ENCODE peak calls at places on chromosomes 12 and 14, in eight cellular contexts. Q is endothelial cell of umbilical vein; M is CD8-positive, alpha-beta memory T cell; E is lung; X is HAP-1; N is PC-3; T is aorta; P is gastrocnemius medialis. D is an unnamed sample.

GRCh38 chr12:75526655-75527511 is 15.5 kb upstream of the KRR1 start:
- DNase-seq in Q (peak; percentile 70), M (no peak), E (no peak), X (peak; percentile 9), N (peak; percentile 75), T (no peak), P (no peak), D (no peak)

GRCh38 chr12:117580718-117581062 is 219.3 kb upstream of the NOS1 start:
- DNase-seq in Q (no peak), M (no peak), E (no peak), X (peak; percentile 70), N (peak; percentile 47), T (peak; percentile 48), P (peak; percentile 68), D (peak; percentile 73)

GRCh38 chr12:6534914-6535696 is 788 bp downstream of the GAPDH start:
- DNase-seq in Q (peak; percentile 82), M (peak; percentile 75), E (peak; percentile 83), X (peak; percentile 81), N (peak; percentile 45), T (peak; percentile 88), P (peak; percentile 80), D (no peak)

GRCh38 chr12:685388-685787 is 22.1 kb upstream of the NINJ2 start:
- DNase-seq in Q (peak; percentile 77), M (peak; percentile 94), E (peak; percentile 32), X (no peak), N (no peak), T (no peak), P (no peak), D (no peak)

GRCh38 chr14:50040401-50040775 is 76.0 kb downstream of the VCPKMT start:
- DNase-seq in Q (peak; percentile 78), M (peak; percentile 43), E (no peak), X (no peak), N (peak; percentile 91), T (no peak), P (no peak), D (no peak)

GRCh38 chr12:131103614-131104463 is 150.1 kb downstream of the ADGRD1 start:
- DNase-seq in Q (no peak), M (no peak), E (no peak), X (peak; percentile 3), N (no peak), T (no peak), P (no peak), D (no peak)

GRCh38 chr12:118103601-118104382 is at the start of gene VSIG10:
- DNase-seq in Q (peak; percentile 74), M (peak; percentile 4), E (peak; percentile 75), X (peak; percentile 86), N (peak; percentile 90), T (peak; percentile 79), P (peak; percentile 74), D (peak; percentile 60)

GRCh38 chr14:81386379-81386778 is 13.7 kb downstream of the STON2 start:
- DNase-seq in Q (no peak), M (no peak), E (no peak), X (no peak), N (no peak), T (no peak), P (no peak), D (no peak)

GRCh38 chr12:18224745-18225144 is 36.6 kb upstream of the PIK3C2G start:
- DNase-seq in Q (no peak), M (no peak), E (no peak), X (peak; percentile 8), N (peak; percentile 57), T (no peak), P (no peak), D (no peak)

GRCh38 chr12:61654698-61655097 is 605.5 kb upstream of the USP15 start:
- DNase-seq in Q (no peak), M (no peak), E (no peak), X (no peak), N (peak; percentile 45), T (no peak), P (no peak), D (no peak)

GRCh38 chr14:104586832-104587620 is 7.5 kb downstream of the C14orf180 start:
- DNase-seq in Q (no peak), M (no peak), E (no peak), X (no peak), N (no peak), T (peak; percentile 79), P (peak; percentile 57), D (no peak)

GRCh38 chr12:7219599-7220243 is 30.2 kb downstream of the PEX5 start:
- DNase-seq in Q (peak; percentile 71), M (peak; percentile 61), E (peak; percentile 71), X (peak; percentile 81), N (peak; percentile 74), T (peak; percentile 79), P (peak; percentile 46), D (peak; percentile 47)

GRCh38 chr12:56107242-56107641 is 2.9 kb downstream of the PA2G4 start:
- DNase-seq in Q (no peak), M (no peak), E (no peak), X (no peak), N (no peak), T (no peak), P (no peak), D (no peak)
- H3K36me3 ChIP-seq in Q (peaks cover 24% of the 10 kb centered on the region), M (peaks cover 53% of the 10 kb centered on the region), E (peaks cover 37% of the 10 kb centered on the region), X (peaks cover 70% of the 10 kb centered on the region), N (peaks cover 51% of the 10 kb centered on the region), T (no peaks in the 10 kb centered on the region), P (peaks cover 7% of the 10 kb centered on the region), D (peaks cover 34% of the 10 kb centered on the region)

GRCh38 chr12:93686572-93687365 is 9.6 kb downstream of the CRADD start:
- DNase-seq in Q (no peak), M (no peak), E (no peak), X (no peak), N (no peak), T (no peak), P (no peak), D (no peak)
- H3K4me1 ChIP-seq in Q (no peaks in the 10 kb centered on the region), M (peaks cover 26% of the 10 kb centered on the region), E (peaks cover 9% of the 10 kb centered on the region), X (peaks cover 58% of the 10 kb centered on the region), N (peaks cover 4% of the 10 kb centered on the region), T (peaks cover 4% of the 10 kb centered on the region), P (peaks cover 55% of the 10 kb centered on the region), D (peaks cover 3% of the 10 kb centered on the region)

GRCh38 chr12:111519083-111519482 is 80.0 kb downstream of the ATXN2 start:
- DNase-seq in Q (no peak), M (no peak), E (no peak), X (no peak), N (no peak), T (no peak), P (peak; percentile 17), D (no peak)
- H3K36me3 ChIP-seq in Q (peaks cover 17% of the 10 kb centered on the region), M (peaks cover 12% of the 10 kb centered on the region), E (peaks cover 33% of the 10 kb centered on the region), X (peaks cover 50% of the 10 kb centered on the region), N (peaks cover 60% of the 10 kb centered on the region), T (peaks cover 7% of the 10 kb centered on the region), P (no peaks in the 10 kb centered on the region), D (peaks cover 4% of the 10 kb centered on the region)

GRCh38 chr12:50504798-50505385 is at the start of gene DIP2B:
- DNase-seq in Q (peak; percentile 90), M (peak; percentile 94), E (peak; percentile 97), X (peak; percentile 98), N (peak; percentile 96), T (peak; percentile 97), P (peak; percentile 92), D (peak; percentile 76)

GRCh38 chr12:50507474-50507838 is 2.7 kb downstream of the DIP2B start:
- DNase-seq in Q (no peak), M (no peak), E (no peak), X (no peak), N (no peak), T (no peak), P (no peak), D (no peak)

GRCh38 chr12:50505945-50506344 is 1.2 kb downstream of the DIP2B start:
- DNase-seq in Q (peak; percentile 63), M (no peak), E (peak; percentile 36), X (no peak), N (peak; percentile 28), T (peak; percentile 58), P (no peak), D (no peak)

GRCh38 chr12:50506753-50507473 is 2.1 kb downstream of the DIP2B start:
- DNase-seq in Q (peak; percentile 21), M (no peak), E (no peak), X (no peak), N (no peak), T (no peak), P (no peak), D (no peak)

DNA sequence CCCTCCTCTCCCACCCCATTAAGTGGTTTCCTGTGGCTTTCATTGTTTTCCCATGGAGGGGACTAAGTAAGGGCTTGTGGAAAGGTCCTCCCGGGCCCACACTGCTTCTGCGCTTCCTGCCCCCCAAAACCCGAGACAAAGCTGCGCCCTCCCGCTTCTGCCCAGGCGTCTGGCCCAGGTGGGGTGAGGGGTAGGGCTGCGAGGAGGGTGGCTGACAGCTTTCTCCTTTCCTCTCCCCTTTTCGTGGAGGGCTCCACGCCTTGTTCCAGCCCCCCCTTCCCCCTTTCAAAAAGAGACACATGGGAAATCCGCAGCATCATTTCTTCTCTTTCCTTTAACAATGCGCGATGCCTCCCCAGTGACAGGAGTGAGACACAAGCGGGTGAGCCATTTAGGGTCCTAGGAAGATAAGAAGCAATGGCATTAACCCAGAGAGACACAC is 622 bp downstream of the DIP2B start:
- DNase-seq in Q (peak; percentile 44), M (no peak), E (peak; percentile 29), X (peak; percentile 46), N (peak; percentile 32), T (peak; percentile 49), P (no peak), D (no peak)
- H3K4me1 ChIP-seq in Q (peaks cover 11% of the 10 kb centered on the region), M (peaks cover 55% of the 10 kb centered on the region), E (peaks cover 5% of the 10 kb centered on the region), X (peaks cover 22% of the 10 kb centered on the region), N (peaks cover 44% of the 10 kb centered on the region), T (no peaks in the 10 kb centered on the region), P (peaks cover 52% of the 10 kb centered on the region), D (no peaks in the 10 kb centered on the region)